ENCODE peak calls at places on chromosomes 6 and 20, in nine cellular contexts. Q, C, I, X, J, H, A, D and G are unnamed samples.

GRCh38 chr6:89066929-89067646 is 13.5 kb upstream of the PNRC1 start:
- DNase-seq in Q (no peak), C (no peak), I (no peak), X (no peak), J (no peak), H (no peak), A (no peak), D (no peak), G (no peak)

GRCh38 chr20:36624925-36625324 is 19.3 kb downstream of the RAB5IF start:
- DNase-seq in Q (no peak), C (no peak), I (no peak), X (no peak), J (no peak), H (no peak), A (no peak), D (no peak), G (no peak)

GRCh38 chr20:33839591-33839990 is 28.4 kb downstream of the CHMP4B start:
- DNase-seq in Q (no peak), C (no peak), I (no peak), X (no peak), J (no peak), H (no peak), A (no peak), D (no peak), G (no peak)

GRCh38 chr20:43914697-43915208 is at the start of gene TOX2:
- DNase-seq in Q (no peak), C (peak), I (no peak), X (peak), J (peak), H (peak), A (peak), D (no peak), G (peak)

GRCh38 chr6:121442591-121442990 is 7.1 kb downstream of the GJA1 start:
- DNase-seq in Q (no peak), C (no peak), I (no peak), X (peak), J (peak), H (no peak), A (no peak), D (no peak), G (peak)

GRCh38 chr20:31987744-31988143 is 19.8 kb downstream of the XKR7 start:
- DNase-seq in Q (no peak), C (peak), I (peak), X (no peak), J (no peak), H (peak), A (no peak), D (peak), G (peak)

GRCh38 chr20:38226553-38226952 is 34.0 kb downstream of the KIAA1755 start:
- DNase-seq in Q (no peak), C (no peak), I (no peak), X (no peak), J (no peak), H (no peak), A (no peak), D (no peak), G (no peak)

GRCh38 chr20:3092611-3093379 is 8.3 kb upstream of the AVP start:
- DNase-seq in Q (no peak), C (no peak), I (no peak), X (peak), J (no peak), H (no peak), A (peak), D (no peak), G (peak)

GRCh38 chr6:37021356-37022129 is 16.1 kb downstream of the FGD2 start:
- DNase-seq in Q (peak), C (peak), I (peak), X (peak), J (peak), H (peak), A (peak), D (peak), G (peak)

GRCh38 chr6:46796842-46797241 is 3.7 kb downstream of the MEP1A start:
- DNase-seq in Q (no peak), C (no peak), I (no peak), X (no peak), J (no peak), H (no peak), A (no peak), D (peak), G (no peak)

GRCh38 chr6:157535354-157536217 is 154.6 kb downstream of the ZDHHC14 start:
- DNase-seq in Q (peak), C (peak), I (peak), X (no peak), J (peak), H (peak), A (no peak), D (peak), G (peak)

GRCh38 chr6:52454556-52454955 is 34.4 kb downstream of the EFHC1 start:
- DNase-seq in Q (peak), C (no peak), I (peak), X (no peak), J (no peak), H (no peak), A (no peak), D (peak), G (peak)

GRCh38 chr6:144757299-144757698 is 472.2 kb downstream of the UTRN start:
- DNase-seq in Q (peak), C (no peak), I (no peak), X (no peak), J (no peak), H (no peak), A (no peak), D (peak), G (no peak)

GRCh38 chr20:35395728-35396127 is 16.0 kb downstream of the UQCC1 start:
- DNase-seq in Q (peak), C (no peak), I (no peak), X (no peak), J (peak), H (no peak), A (no peak), D (no peak), G (peak)

GRCh38 chr20:35394271-35394670 is 17.5 kb downstream of the UQCC1 start:
- DNase-seq in Q (no peak), C (no peak), I (no peak), X (no peak), J (no peak), H (no peak), A (no peak), D (no peak), G (no peak)

GRCh38 chr20:35398660-35399144 is 13.1 kb downstream of the UQCC1 start:
- DNase-seq in Q (peak), C (no peak), I (peak), X (peak), J (peak), H (no peak), A (no peak), D (no peak), G (peak)
- H3K4me2 ChIP-seq in Q (no peak), C (no peak), I (no peak), X (peak), J (no peak), H (no peak), A (no peak), D (no peak), G (peak)

GRCh38 chr20:53598140-53599038 is 4.8 kb upstream of the ZNF217 start:
- DNase-seq in Q (no peak), C (no peak), I (no peak), X (no peak), J (no peak), H (no peak), A (no peak), D (no peak), G (no peak)
- H3K4me2 ChIP-seq in Q (no peak), C (no peak), I (no peak), X (no peak), J (no peak), H (peak), A (no peak), D (peak), G (no peak)

GRCh38 chr6:105428342-105428957 is 25.6 kb upstream of the PREP start:
- DNase-seq in Q (peak), C (peak), I (peak), X (no peak), J (peak), H (no peak), A (no peak), D (peak), G (peak)
- H3K4me2 ChIP-seq in Q (peak), C (no peak), I (peak), X (no peak), J (peak), H (no peak), A (no peak), D (peak), G (peak)

DNA sequence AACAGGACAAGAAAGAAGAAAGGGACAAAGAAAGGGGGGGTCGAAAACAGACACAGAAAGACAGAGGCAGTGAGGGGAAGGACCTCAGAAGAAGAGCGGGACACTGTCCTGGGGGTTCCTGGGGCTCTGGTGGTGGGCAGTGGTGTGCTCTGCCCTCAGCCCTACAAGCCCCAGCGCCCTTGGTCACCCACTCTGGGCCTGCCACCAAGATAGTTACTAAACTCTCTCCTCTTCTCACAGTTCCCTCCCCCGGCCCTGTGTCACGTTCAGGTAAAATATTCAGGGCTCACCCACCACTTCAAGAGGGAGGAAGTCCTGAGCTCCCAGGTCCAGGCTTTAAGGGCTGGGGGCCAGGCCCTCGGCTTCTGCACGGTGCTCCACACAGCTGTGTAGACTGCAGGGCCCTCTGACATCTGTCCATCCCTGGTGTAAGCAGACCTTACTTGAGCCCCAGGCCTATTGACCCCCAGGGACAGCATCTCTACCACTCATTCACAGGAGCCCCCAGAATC is 87.4 kb downstream of the MRPL14 start:
- DNase-seq in Q (no peak), C (no peak), I (no peak), X (no peak), J (no peak), H (no peak), A (no peak), D (no peak), G (no peak)
- H3K4me2 ChIP-seq in Q (no peak), C (no peak), I (no peak), X (no peak), J (no peak), H (no peak), A (no peak), D (no peak), G (no peak)

GRCh38 chr6:68649669-68650068 is 14.6 kb downstream of the ADGRB3 start:
- DNase-seq in Q (no peak), C (no peak), I (no peak), X (peak), J (no peak), H (no peak), A (no peak), D (no peak), G (no peak)
- H3K4me2 ChIP-seq in Q (no peak), C (no peak), I (no peak), X (no peak), J (no peak), H (no peak), A (no peak), D (no peak), G (no peak)

GRCh38 chr6:142884214-142885035 is 60.6 kb downstream of the HIVEP2 start:
- DNase-seq in Q (no peak), C (peak), I (no peak), X (no peak), J (no peak), H (no peak), A (no peak), D (no peak), G (peak)
- H3K4me2 ChIP-seq in Q (peak), C (no peak), I (no peak), X (peak), J (peak), H (peak), A (peak), D (peak), G (peak)

GRCh38 chr6:54053893-54054391 is 57.3 kb upstream of the MLIP start:
- DNase-seq in Q (peak), C (peak), I (no peak), X (no peak), J (peak), H (peak), A (no peak), D (peak), G (peak)
- H3K4me2 ChIP-seq in Q (peak), C (no peak), I (no peak), X (no peak), J (peak), H (peak), A (no peak), D (peak), G (peak)

GRCh38 chr20:24245093-24245492 is 224.3 kb upstream of the SYNDIG1 start:
- DNase-seq in Q (no peak), C (no peak), I (no peak), X (no peak), J (no peak), H (no peak), A (no peak), D (no peak), G (no peak)
- H3K4me2 ChIP-seq in Q (no peak), C (no peak), I (no peak), X (no peak), J (no peak), H (no peak), A (no peak), D (no peak), G (no peak)

GRCh38 chr6:135233676-135234491 is 52.8 kb downstream of the MYB start:
- DNase-seq in Q (no peak), C (peak), I (no peak), X (peak), J (peak), H (no peak), A (no peak), D (no peak), G (no peak)
- H3K4me2 ChIP-seq in Q (no peak), C (no peak), I (no peak), X (no peak), J (no peak), H (no peak), A (no peak), D (no peak), G (no peak)

GRCh38 chr6:380234-381218 is 11.0 kb upstream of the IRF4 start:
- DNase-seq in Q (no peak), C (no peak), I (no peak), X (no peak), J (no peak), H (no peak), A (peak), D (no peak), G (no peak)
- H3K4me2 ChIP-seq in Q (no peak), C (no peak), I (no peak), X (no peak), J (no peak), H (no peak), A (no peak), D (no peak), G (no peak)